ENCODE peak calls at places on chromosomes 12 and 14, in eight cellular contexts. V is pancreas, R is cardiac muscle cell, X is fibroblast of lung, J is endodermal cell, M is left ventricle myocardium inferior, W is thoracic aorta, U is iPS DF 6.9. D is an unnamed sample.

GRCh38 chr14:64817631-64818030 is 62.1 kb downstream of the SPTB start:
- DNase-seq in J (peak; percentile 49), R (no peak), X (peak; percentile 21), V (no peak), U (no peak), W (no peak), M (no peak), D (no peak)

GRCh38 chr12:80925983-80926382 is 11.8 kb downstream of the LIN7A start:
- DNase-seq in J (no peak), W (no peak), M (no peak), U (no peak), R (no peak), V (no peak), X (no peak), D (no peak)

GRCh38 chr14:85380891-85381290 is 149.1 kb upstream of the FLRT2 start:
- DNase-seq in J (no peak), X (no peak), M (no peak), V (no peak), R (peak; percentile 5), U (no peak), W (no peak), D (no peak)

GRCh38 chr12:114439833-114440449 is 34.0 kb upstream of the TBX5 start:
- DNase-seq in V (no peak), R (no peak), U (no peak), M (no peak), X (no peak), J (peak; percentile 72), W (no peak), D (no peak)

GRCh38 chr12:51590347-51591019 is 550 bp upstream of the SCN8A start:
- DNase-seq in R (peak; percentile 67), M (peak; percentile 57), U (peak; percentile 66), X (peak; percentile 73), W (no peak), V (peak; percentile 73), J (peak; percentile 97), D (peak; percentile 72)

GRCh38 chr12:91877022-91877421 is 268.6 kb downstream of the BTG1 start:
- DNase-seq in U (no peak), R (peak; percentile 63), W (no peak), M (no peak), J (peak; percentile 63), X (peak; percentile 16), V (no peak), D (peak; percentile 75)

GRCh38 chr12:20549115-20549719 is 145.9 kb upstream of the SLCO1C1 start:
- DNase-seq in V (no peak), W (no peak), X (peak; percentile 21), J (peak; percentile 80), R (peak; percentile 73), U (peak; percentile 13), M (no peak), D (no peak)

GRCh38 chr12:115155665-115156645 is 472.0 kb upstream of the TBX3 start:
- DNase-seq in J (no peak), R (peak; percentile 69), U (no peak), V (no peak), M (no peak), X (peak; percentile 99), W (no peak), D (no peak)

GRCh38 chr14:26444745-26445144 is 153.1 kb downstream of the NOVA1 start:
- DNase-seq in U (no peak), X (peak; percentile 7), J (peak; percentile 59), W (no peak), V (no peak), M (no peak), R (peak; percentile 37), D (no peak)

GRCh38 chr12:88638956-88639355 is 58.7 kb upstream of the KITLG start:
- DNase-seq in J (no peak), V (no peak), W (no peak), R (peak; percentile 70), M (no peak), X (no peak), U (no peak), D (no peak)

GRCh38 chr12:49637401-49637800 is 14.0 kb downstream of the PRPF40B start:
- DNase-seq in W (no peak), J (peak; percentile 82), X (no peak), U (no peak), R (no peak), M (no peak), V (no peak), D (no peak)

GRCh38 chr14:87084908-87085307 is 908.1 kb downstream of the GALC start:
- DNase-seq in J (no peak), U (no peak), W (no peak), M (no peak), V (no peak), R (no peak), X (no peak), D (no peak)

GRCh38 chr14:32129124-32129523 is 52.0 kb downstream of the ARHGAP5 start:
- DNase-seq in J (no peak), M (no peak), U (no peak), W (no peak), V (no peak), X (peak; percentile 87), R (peak; percentile 38), D (no peak)

DNA sequence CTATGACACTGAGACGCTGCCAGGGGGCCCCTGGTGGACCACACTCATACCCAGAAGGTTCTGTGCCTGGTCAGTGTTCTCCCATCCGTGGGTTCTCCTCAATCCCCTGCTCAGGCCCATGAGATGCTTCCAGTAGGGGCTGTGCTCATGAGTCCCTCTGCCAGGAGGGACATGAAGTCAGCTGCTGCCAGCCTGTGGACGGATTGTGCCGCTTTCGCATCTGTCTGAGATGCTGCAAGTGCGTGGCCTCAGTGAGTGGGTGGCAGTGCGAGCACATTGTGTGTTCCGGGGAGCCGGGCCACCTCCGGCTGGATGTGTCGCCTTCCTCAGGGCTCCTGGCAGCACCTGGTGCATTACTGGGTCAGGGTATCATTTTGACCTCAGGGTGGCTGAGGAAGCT is 15.5 kb downstream of the TUNAR start:
- DNase-seq in J (no peak), U (no peak), M (no peak), X (no peak), R (no peak), V (no peak), W (no peak), D (no peak)
- H3K27ac ChIP-seq in J (no peak overlapping the region), U (no peak overlapping the region), M (no peak overlapping the region), X (no peak overlapping the region), R (no peak overlapping the region), V (no peak overlapping the region), W (no peak overlapping the region), D (no peak overlapping the region)

GRCh38 chr14:61512026-61512425 is 183.3 kb upstream of the HIF1A start:
- DNase-seq in M (no peak), R (peak; percentile 76), W (no peak), V (no peak), J (no peak), X (no peak), U (no peak), D (no peak)
- H3K4me1 ChIP-seq in M (peaks cover 50% of the 10 kb centered on the region), R (peaks cover 20% of the 10 kb centered on the region), W (peaks cover 17% of the 10 kb centered on the region), V (peaks cover 33% of the 10 kb centered on the region), J (no peaks in the 10 kb centered on the region), X (peaks cover 9% of the 10 kb centered on the region), U (no peaks in the 10 kb centered on the region), D (peaks cover 82% of the 10 kb centered on the region)

GRCh38 chr12:68259318-68259940 is 6.0 kb upstream of the IL22 start:
- DNase-seq in J (no peak), V (no peak), M (no peak), X (peak; percentile 96), R (peak; percentile 44), W (no peak), U (no peak), D (no peak)
- H3K27ac ChIP-seq in J (no peak overlapping the region), V (no peak overlapping the region), M (no peak overlapping the region), X (peak overlapping the region; percentile 40), R (no peak overlapping the region), W (no peak overlapping the region), U (no peak overlapping the region), D (no peak overlapping the region)

GRCh38 chr12:56585098-56585497 is 45.0 kb downstream of the BAZ2A start:
- DNase-seq in M (no peak), J (no peak), U (no peak), V (no peak), R (no peak), X (no peak), W (no peak), D (no peak)

GRCh38 chr12:56581418-56582145 is 48.5 kb downstream of the BAZ2A start:
- DNase-seq in U (no peak), V (no peak), J (no peak), W (no peak), M (no peak), R (no peak), X (peak; percentile 78), D (peak; percentile 13)
- H3K4me1 ChIP-seq in U (no peaks in the 10 kb centered on the region), V (no peaks in the 10 kb centered on the region), J (no peaks in the 10 kb centered on the region), W (no peaks in the 10 kb centered on the region), M (no peaks in the 10 kb centered on the region), R (no peaks in the 10 kb centered on the region), X (no peaks in the 10 kb centered on the region), D (peaks cover 19% of the 10 kb centered on the region)